ENCODE peak calls at places on chromosomes 2 and 18, in ten cellular contexts. L is activated CD4-positive, alpha-beta T cell treated with anti-CD3 and anti-CD28 coated beads, Interleukin-2, amount 50 U/mL, for 1 hour; V is NCI-H2081; B is activated T-helper 9 cell treated with anti-CD3 and anti-CD28 coated beads, Interleukin-2, amount 50 U/mL, for 16 hours; O is esophagus squamous epithelium; K is AG09319; A is M059J; F is KBM-7; D is NCI-H748 treated with DMSO at 0.1 percent for 48 hours; H is AG08396. W is an unnamed sample.
A peak's percentile ranks its signal among the peaks of the same experiment; 100 is the strongest.

GRCh38 chr2:25546852-25547251 is 126.5 kb downstream of the DTNB start:
- DNase-seq in L (no peak), V (no peak), B (no peak), O (no peak), K (no peak), A (no peak), F (no peak), D (no peak), H (no peak), W (no peak)

GRCh38 chr2:21372654-21373053 is 248.9 kb downstream of the TDRD15 start:
- DNase-seq in L (no peak), V (peak; percentile 27), B (no peak), O (no peak), K (no peak), A (peak; percentile 24), F (peak; percentile 27), D (peak; percentile 21), H (no peak), W (no peak)

GRCh38 chr2:126902859-126903258 is 4.2 kb downstream of the TEX51 start:
- DNase-seq in L (no peak), V (no peak), B (no peak), O (no peak), K (no peak), A (no peak), F (no peak), D (no peak), H (no peak), W (no peak)

GRCh38 chr2:45274190-45274926 is 265.1 kb upstream of the SIX2 start:
- DNase-seq in L (no peak), V (peak; percentile 92), B (no peak), O (no peak), K (no peak), A (no peak), F (no peak), D (peak; percentile 77), H (no peak), W (no peak)

GRCh38 chr2:55085113-55085713 is 35.0 kb upstream of the RTN4 start:
- DNase-seq in L (no peak), V (no peak), B (no peak), O (no peak), K (no peak), A (no peak), F (no peak), D (no peak), H (no peak), W (no peak)

GRCh38 chr18:66497351-66497750 is 106.5 kb downstream of the CDH19 start:
- DNase-seq in L (no peak), V (no peak), B (no peak), O (no peak), K (no peak), A (no peak), F (no peak), D (no peak), H (no peak), W (no peak)

GRCh38 chr2:88307817-88308216 is 137.7 kb downstream of the THNSL2 start:
- DNase-seq in L (no peak), V (no peak), B (no peak), O (no peak), K (no peak), A (peak; percentile 7), F (peak; percentile 29), D (peak; percentile 0), H (no peak), W (no peak)

GRCh38 chr2:109290887-109291675 is 162.1 kb downstream of the SH3RF3 start:
- DNase-seq in L (no peak), V (peak; percentile 21), B (no peak), O (no peak), K (no peak), A (peak; percentile 52), F (no peak), D (no peak), H (peak; percentile 66), W (no peak)

GRCh38 chr2:43075906-43076585 is 150.4 kb downstream of the ZFP36L2 start:
- DNase-seq in L (no peak), V (no peak), B (no peak), O (no peak), K (no peak), A (peak; percentile 94), F (no peak), D (no peak), H (peak; percentile 66), W (peak; percentile 77)

GRCh38 chr18:31445908-31446307 is 1.6 kb upstream of the DSG3 start:
- DNase-seq in L (no peak), V (no peak), B (no peak), O (no peak), K (no peak), A (no peak), F (no peak), D (no peak), H (no peak), W (no peak)

GRCh38 chr2:25177369-25177641 is 8.9 kb upstream of the POMC start:
- DNase-seq in L (no peak), V (no peak), B (no peak), O (no peak), K (no peak), A (no peak), F (no peak), D (no peak), H (no peak), W (no peak)

GRCh38 chr2:70966681-70967080 is 11.7 kb upstream of the ANKRD53 start:
- DNase-seq in L (no peak), V (no peak), B (no peak), O (no peak), K (no peak), A (no peak), F (no peak), D (no peak), H (no peak), W (no peak)

GRCh38 chr2:1687254-1687653 is 57.1 kb downstream of the PXDN start:
- DNase-seq in L (no peak), V (no peak), B (no peak), O (no peak), K (no peak), A (peak; percentile 57), F (no peak), D (no peak), H (no peak), W (peak; percentile 78)

GRCh38 chr2:169528271-169528701 is 18.8 kb downstream of the KLHL41 start:
- DNase-seq in L (peak; percentile 75), V (peak; percentile 61), B (peak; percentile 59), O (no peak), K (peak; percentile 8), A (peak; percentile 52), F (peak; percentile 81), D (peak; percentile 35), H (peak; percentile 58), W (peak; percentile 57)

GRCh38 chr18:13222371-13223281 is 4.1 kb downstream of the LDLRAD4 start:
- DNase-seq in L (no peak), V (peak; percentile 80), B (no peak), O (no peak), K (no peak), A (peak; percentile 58), F (no peak), D (peak; percentile 91), H (peak; percentile 58), W (peak; percentile 94)

GRCh38 chr18:74533666-74534065 is 634 bp upstream of the CNDP1 start:
- DNase-seq in L (no peak), V (no peak), B (no peak), O (no peak), K (no peak), A (no peak), F (no peak), D (no peak), H (no peak), W (no peak)

GRCh38 chr2:156327835-156328401 is 4.6 kb downstream of the NR4A2 start:
- DNase-seq in L (no peak), V (no peak), B (no peak), O (no peak), K (no peak), A (no peak), F (no peak), D (no peak), H (no peak), W (no peak)

GRCh38 chr18:72530622-72531021 is 13.5 kb downstream of the CBLN2 start:
- DNase-seq in L (no peak), V (no peak), B (no peak), O (no peak), K (no peak), A (no peak), F (no peak), D (no peak), H (no peak), W (no peak)

GRCh38 chr2:8324164-8324848 is 357.6 kb upstream of the ID2 start:
- DNase-seq in L (no peak), V (peak; percentile 27), B (no peak), O (no peak), K (no peak), A (no peak), F (no peak), D (peak; percentile 81), H (no peak), W (no peak)

GRCh38 chr2:160334028-160334729 is 134.1 kb upstream of the ITGB6 start:
- DNase-seq in L (peak; percentile 18), V (no peak), B (peak; percentile 15), O (no peak), K (no peak), A (peak; percentile 27), F (no peak), D (no peak), H (no peak), W (no peak)

GRCh38 chr2:85981579-85982247 is 92.9 kb upstream of the ST3GAL5 start:
- DNase-seq in L (no peak), V (no peak), B (no peak), O (no peak), K (no peak), A (no peak), F (no peak), D (no peak), H (no peak), W (no peak)

GRCh38 chr2:47818777-47819176 is 35.8 kb downstream of the MSH6 start:
- DNase-seq in L (no peak), V (no peak), B (no peak), O (no peak), K (no peak), A (no peak), F (no peak), D (no peak), H (no peak), W (no peak)

GRCh38 chr2:199485732-199486335 is 28.1 kb upstream of the SATB2 start:
- DNase-seq in L (peak; percentile 15), V (peak; percentile 64), B (no peak), O (no peak), K (peak; percentile 20), A (peak; percentile 61), F (peak; percentile 73), D (peak; percentile 67), H (peak; percentile 53), W (no peak)

GRCh38 chr2:152336854-152337510 is 2.0 kb downstream of the FMNL2 start:
- DNase-seq in L (no peak), V (no peak), B (no peak), O (no peak), K (peak; percentile 77), A (peak; percentile 44), F (peak; percentile 11), D (no peak), H (peak; percentile 41), W (no peak)